ENCODE peak calls at places on chromosomes 11 and 22, in ten cellular contexts. F is GM23338, C is cardiac fibroblast, X is brain microvascular endothelial cell, K is lower leg skin, V is K562, Z is Caco-2, S is Peyer's patch, N is cardiac muscle cell, O is GM12864. A is an unnamed sample.

GRCh38 chr11:12090061-12090572 is 20.3 kb upstream of the MICAL2 start:
- DNase-seq in F (no peak), C (peak), X (no peak), K (no peak), V (peak), Z (no peak), S (no peak), N (peak), O (no peak), A (peak)

GRCh38 chr11:69967484-69967883 is 110.6 kb upstream of the ANO1 start:
- DNase-seq in F (no peak), C (no peak), X (no peak), K (no peak), V (no peak), Z (no peak), S (no peak), N (no peak), O (no peak), A (no peak)

GRCh38 chr11:116215471-116216113 is 557.2 kb downstream of the BUD13 start:
- DNase-seq in F (peak), C (no peak), X (no peak), K (no peak), V (peak), Z (peak), S (no peak), N (no peak), O (no peak), A (no peak)

GRCh38 chr22:37351268-37351667 is 69.0 kb downstream of the CYTH4 start:
- DNase-seq in F (no peak), C (no peak), X (no peak), K (no peak), V (no peak), Z (no peak), S (no peak), N (no peak), O (no peak), A (no peak)

GRCh38 chr11:66641834-66642233 is 3.3 kb downstream of the RBM4 start:
- DNase-seq in F (no peak), C (peak), X (no peak), K (no peak), V (no peak), Z (no peak), S (no peak), N (no peak), O (no peak), A (no peak)

GRCh38 chr11:1574256-1575242 is 2.5 kb upstream of the DUSP8 start:
- DNase-seq in F (peak), C (peak), X (no peak), K (no peak), V (peak), Z (no peak), S (peak), N (peak), O (no peak), A (peak)

GRCh38 chr22:37545703-37546435 is 14.4 kb upstream of the CDC42EP1 start:
- DNase-seq in F (peak), C (peak), X (peak), K (peak), V (no peak), Z (peak), S (peak), N (peak), O (no peak), A (peak)

GRCh38 chr11:67303989-67304411 is 670 bp downstream of the SSH3 start:
- DNase-seq in F (peak), C (peak), X (no peak), K (no peak), V (no peak), Z (peak), S (no peak), N (peak), O (no peak), A (peak)

GRCh38 chr22:46875089-46875488 is 112.6 kb downstream of the TBC1D22A start:
- DNase-seq in F (no peak), C (no peak), X (no peak), K (no peak), V (no peak), Z (no peak), S (no peak), N (no peak), O (no peak), A (no peak)

GRCh38 chr11:33500865-33501479 is 199.7 kb downstream of the C11orf91 start:
- DNase-seq in F (peak), C (peak), X (peak), K (no peak), V (peak), Z (no peak), S (no peak), N (peak), O (no peak), A (peak)

GRCh38 chr11:80441821-80442220 is 1001.0 kb upstream of the TENM4 start:
- DNase-seq in F (no peak), C (no peak), X (peak), K (no peak), V (no peak), Z (no peak), S (no peak), N (peak), O (no peak), A (no peak)

GRCh38 chr11:27524155-27524554 is 17.6 kb upstream of the LIN7C start:
- DNase-seq in F (peak), C (peak), X (peak), K (no peak), V (peak), Z (peak), S (no peak), N (peak), O (no peak), A (peak)

GRCh38 chr11:19493446-19493845 is 219.2 kb upstream of the NAV2 start:
- DNase-seq in F (peak), C (no peak), X (no peak), K (no peak), V (no peak), Z (peak), S (no peak), N (no peak), O (no peak), A (no peak)

GRCh38 chr11:15146271-15147003 is 31.7 kb downstream of the INSC start:
- DNase-seq in F (no peak), C (peak), X (peak), K (no peak), V (no peak), Z (no peak), S (no peak), N (no peak), O (no peak), A (peak)

GRCh38 chr11:73227571-73228211 is 9.6 kb downstream of the P2RY2 start:
- DNase-seq in F (peak), C (no peak), X (no peak), K (peak), V (no peak), Z (peak), S (no peak), N (no peak), O (no peak), A (no peak)

GRCh38 chr22:43017525-43018290 is 2.8 kb upstream of the PACSIN2 start:
- DNase-seq in F (no peak), C (no peak), X (no peak), K (no peak), V (no peak), Z (no peak), S (no peak), N (no peak), O (no peak), A (no peak)

GRCh38 chr22:39724390-39724789 is 153.8 kb downstream of the CACNA1I start:
- DNase-seq in F (peak), C (no peak), X (no peak), K (no peak), V (peak), Z (no peak), S (no peak), N (no peak), O (no peak), A (no peak)

GRCh38 chr11:13335319-13335718 is 57.7 kb downstream of the BMAL1 start:
- DNase-seq in F (peak), C (peak), X (peak), K (peak), V (peak), Z (peak), S (peak), N (peak), O (no peak), A (peak)

DNA sequence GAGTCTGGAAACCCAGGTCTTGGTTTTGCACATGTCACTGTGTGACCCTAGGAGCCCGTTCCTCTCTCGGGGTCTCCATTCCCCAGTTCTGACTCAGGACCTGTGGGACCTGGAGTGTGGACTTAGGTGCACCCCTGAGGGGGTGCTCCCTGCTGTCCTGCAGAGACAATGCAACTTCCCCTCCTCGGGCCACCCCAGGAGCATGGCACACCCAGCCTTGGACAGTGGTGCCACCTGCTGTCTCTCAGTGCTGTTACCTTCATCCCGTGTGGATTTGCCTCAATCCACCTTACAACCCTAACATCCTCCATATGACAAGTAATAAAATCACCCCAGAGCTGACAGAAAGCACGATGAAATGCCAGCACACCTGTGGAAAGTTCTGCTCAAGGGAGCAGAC is 27.5 kb upstream of the CRYBB3 start:
- DNase-seq in F (no peak), C (peak), X (no peak), K (no peak), V (no peak), Z (no peak), S (no peak), N (peak), O (no peak), A (no peak)
- TF ChIP-seq CTCF in F (peak), C (peak), X (peak), K (no peak), V (peak), Z (peak), S (peak), N (peak), O (peak), A (no peak)

DNA sequence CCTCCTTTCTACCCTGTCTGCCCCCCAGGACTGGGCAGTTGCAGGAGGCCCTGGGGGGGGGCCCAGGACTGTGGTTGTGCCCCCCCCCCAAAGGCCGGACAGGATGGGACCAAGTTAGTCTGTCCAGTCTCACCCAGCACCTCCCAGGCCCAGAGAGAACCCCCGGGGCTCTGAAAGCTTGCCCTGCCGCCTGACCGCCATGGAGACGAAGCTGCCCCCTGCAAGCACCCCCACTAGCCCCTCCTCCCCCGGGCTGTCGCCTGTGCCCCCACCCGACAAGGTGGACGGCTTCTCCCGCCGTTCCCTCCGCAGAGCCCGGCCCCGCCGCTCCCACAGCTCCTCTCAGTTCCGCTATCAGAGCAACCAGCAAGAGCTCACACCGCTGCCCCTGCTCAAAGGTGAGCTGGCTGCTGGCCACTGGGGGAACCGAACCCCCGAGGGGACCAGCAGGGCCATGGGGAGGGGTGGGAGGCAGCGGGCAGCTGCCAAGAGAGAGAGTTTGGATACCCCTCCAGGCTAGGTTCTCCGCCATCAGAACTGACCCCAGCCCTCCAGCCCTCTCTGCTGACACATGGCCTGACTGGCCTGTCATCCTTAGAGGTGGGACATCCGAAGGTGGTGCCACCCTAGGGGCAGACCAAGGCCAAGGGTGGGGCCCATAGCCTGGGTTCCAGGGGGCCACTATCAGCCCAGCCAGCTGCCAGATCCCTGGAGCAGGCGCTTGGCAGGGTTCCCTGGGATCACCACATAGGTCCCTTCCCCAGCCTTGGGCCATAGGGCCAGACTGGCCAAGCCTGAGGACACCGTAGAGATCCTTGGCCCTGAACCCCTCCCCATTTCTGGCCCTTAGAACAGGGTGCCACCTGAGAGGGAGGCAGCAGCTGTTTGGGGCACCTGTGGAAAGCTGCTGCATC is 1.3 kb downstream of the PPP2R5B start:
- DNase-seq in F (no peak), C (no peak), X (no peak), K (no peak), V (no peak), Z (no peak), S (no peak), N (no peak), O (no peak), A (no peak)
- H3K4me3 ChIP-seq in F (peak), C (peak), X (peak), K (no peak), V (peak), Z (peak), S (no peak), N (peak), O (peak), A (peak)

DNA sequence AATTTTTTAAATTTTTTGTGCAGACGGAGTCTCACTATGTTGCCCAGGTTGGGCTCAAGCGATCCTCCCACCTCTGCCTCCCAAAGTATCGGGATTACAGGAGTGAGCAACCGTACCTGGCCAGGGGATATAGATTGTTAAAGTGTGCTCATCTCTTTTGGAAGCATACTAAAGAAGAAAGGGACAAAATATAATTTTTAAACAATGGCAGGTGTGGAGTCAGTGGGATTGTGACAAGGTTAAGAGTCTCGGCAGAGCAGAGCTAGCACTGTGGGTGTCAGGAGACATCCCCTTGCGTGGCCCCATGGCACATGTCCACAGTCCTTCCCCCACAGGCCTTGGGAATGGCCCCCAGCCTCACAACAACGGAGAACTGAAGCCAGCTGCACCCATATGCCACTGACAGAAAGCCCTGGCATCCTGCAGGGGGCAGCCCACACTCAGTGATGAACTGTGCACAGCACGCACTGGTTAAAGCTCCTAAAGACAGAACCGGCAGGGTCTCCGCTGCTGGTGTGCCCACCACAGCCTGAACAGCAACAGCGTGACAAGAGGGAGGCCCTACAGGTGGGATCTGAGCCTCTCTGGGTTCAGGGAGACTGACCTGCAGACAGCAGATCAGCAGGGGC is 29.9 kb downstream of the SERPIND1 start:
- DNase-seq in F (peak), C (peak), X (peak), K (no peak), V (peak), Z (peak), S (no peak), N (peak), O (no peak), A (peak)
- TF ChIP-seq CTCF in F (peak), C (peak), X (peak), K (no peak), V (peak), Z (peak), S (peak), N (peak), O (peak), A (peak)

GRCh38 chr11:47376183-47376542 is 2.2 kb downstream of the SPI1 start:
- DNase-seq in F (no peak), C (no peak), X (no peak), K (no peak), V (no peak), Z (no peak), S (no peak), N (no peak), O (no peak), A (no peak)

GRCh38 chr11:47375546-47376085 is 2.7 kb downstream of the SPI1 start:
- DNase-seq in F (no peak), C (no peak), X (no peak), K (no peak), V (no peak), Z (no peak), S (no peak), N (no peak), O (no peak), A (no peak)

GRCh38 chr11:47377571-47378010 is 756 bp downstream of the SPI1 start:
- DNase-seq in F (no peak), C (no peak), X (no peak), K (peak), V (peak), Z (peak), S (no peak), N (no peak), O (no peak), A (no peak)

GRCh38 chr11:47378011-47378835 is at the start of gene SPI1:
- DNase-seq in F (peak), C (no peak), X (no peak), K (peak), V (peak), Z (no peak), S (peak), N (no peak), O (peak), A (no peak)

GRCh38 chr11:47376543-47377371 is 1.6 kb downstream of the SPI1 start:
- DNase-seq in F (peak), C (no peak), X (no peak), K (peak), V (peak), Z (no peak), S (peak), N (peak), O (no peak), A (no peak)
- H3K4me3 ChIP-seq in F (no peak), C (no peak), X (no peak), K (no peak), V (peak), Z (no peak), S (peak), N (no peak), O (peak), A (no peak)

GRCh38 chr11:46117842-46118241 is 3.4 kb downstream of the PHF21A start:
- DNase-seq in F (peak), C (no peak), X (no peak), K (no peak), V (peak), Z (no peak), S (no peak), N (no peak), O (no peak), A (peak)
- TF ChIP-seq CTCF in F (peak), C (peak), X (peak), K (no peak), V (peak), Z (peak), S (peak), N (peak), O (peak), A (peak)

A was measured in foreskin fibroblast.